ENCODE peak calls at places on chromosomes 16 and 17, in eight cellular contexts. M is adipocyte; A is SK-MEL-5; L is AG10803; I is ascending aorta; O is progenitor cell of endocrine pancreas; K is mucosa of gallbladder; W is stimulated activated CD8-positive, alpha-beta memory T cell treated with anti-CD3 and anti-CD28 coated beads, Interleukin-12 subunit alpha, Interleukin-12 subunit beta, amount 100 ng/mL, for 1 hour. G is an unnamed sample.

GRCh38 chr16:74297296-74297665 is 667 bp downstream of the PSMD7 start:
- DNase-seq in M (peak), L (peak), W (no peak), A (peak), O (no peak), K (no peak), I (peak), G (peak)

GRCh38 chr17:75439287-75439686 is 17.1 kb upstream of the TMEM94 start:
- DNase-seq in M (no peak), I (no peak), L (no peak), O (no peak), K (no peak), A (no peak), W (no peak), G (no peak)

GRCh38 chr17:21425321-21425720 is 49.2 kb downstream of the KCNJ12 start:
- DNase-seq in M (no peak), K (no peak), W (no peak), I (no peak), O (no peak), A (no peak), L (no peak), G (no peak)

GRCh38 chr16:75750516-75750915 is 24.2 kb upstream of the CPHXL start:
- DNase-seq in M (no peak), L (no peak), A (no peak), K (no peak), I (no peak), O (no peak), W (no peak), G (no peak)

GRCh38 chr16:49528564-49529150 is 155.1 kb downstream of the C16orf78 start:
- DNase-seq in M (no peak), O (no peak), K (no peak), L (no peak), I (no peak), W (no peak), A (no peak), G (no peak)

GRCh38 chr16:8863594-8864424 is 5.0 kb downstream of the CARHSP1 start:
- DNase-seq in L (no peak), A (no peak), O (no peak), I (no peak), M (no peak), K (peak), W (no peak), G (peak)

GRCh38 chr16:66399930-66400329 is 27.2 kb upstream of the BEAN1 start:
- DNase-seq in A (peak), K (no peak), M (no peak), I (peak), W (no peak), L (no peak), O (no peak), G (no peak)

GRCh38 chr17:68460715-68461114 is 3.4 kb upstream of the WIPI1 start:
- DNase-seq in O (no peak), K (no peak), L (no peak), I (no peak), M (no peak), W (no peak), A (no peak), G (no peak)

GRCh38 chr16:11217651-11218323 is 38.2 kb downstream of the SOCS1 start:
- DNase-seq in M (no peak), W (no peak), K (no peak), A (no peak), I (no peak), L (no peak), O (no peak), G (no peak)

GRCh38 chr16:4176794-4177438 is 60.7 kb upstream of the ADCY9 start:
- DNase-seq in L (peak), I (no peak), O (no peak), W (no peak), A (no peak), M (peak), K (peak), G (no peak)

GRCh38 chr17:77316191-77316641 is 175.4 kb downstream of the SEC14L1 start:
- DNase-seq in I (peak), W (no peak), A (no peak), O (no peak), K (no peak), M (peak), L (peak), G (peak)

G was measured in left colon.